ENCODE peak calls at places on chromosome 5, in nine cellular contexts. M, Z, O, B, D, V, I, K and H are unnamed samples.

GRCh38 chr5:156460496-156460895 is 133.5 kb downstream of the SGCD start:
- DNase-seq in D (no peak), B (no peak), M (no peak), Z (no peak), K (no peak), V (no peak), I (no peak), O (no peak), H (no peak)

GRCh38 chr5:150079655-150080461 is 6.5 kb downstream of the CSF1R start:
- DNase-seq in K (no peak), Z (no peak), D (no peak), B (no peak), M (peak; percentile 40), O (no peak), I (no peak), V (no peak), H (no peak)

GRCh38 chr5:142012186-142012785 is 541 bp downstream of the GNPDA1 start:
- DNase-seq in M (peak; percentile 61), K (peak; percentile 23), V (peak; percentile 30), I (peak; percentile 15), O (peak; percentile 25), Z (no peak), B (no peak), D (peak; percentile 23), H (peak; percentile 19)

GRCh38 chr5:10860645-10861455 is 99.8 kb upstream of the DAP start:
- DNase-seq in O (no peak), Z (no peak), V (no peak), I (no peak), B (no peak), D (no peak), K (no peak), M (no peak), H (no peak)

GRCh38 chr5:82480331-82480730 is 202.2 kb upstream of the RPS23 start:
- DNase-seq in I (no peak), D (no peak), K (no peak), Z (no peak), O (no peak), V (no peak), M (no peak), B (no peak), H (no peak)

GRCh38 chr5:79507251-79508205 is 6.4 kb downstream of the HOMER1 start:
- DNase-seq in K (no peak), D (no peak), M (no peak), O (no peak), I (no peak), Z (no peak), V (no peak), B (no peak), H (no peak)

GRCh38 chr5:131821221-131821620 is 24.4 kb upstream of the FNIP1 start:
- DNase-seq in O (no peak), I (no peak), M (no peak), B (no peak), Z (no peak), K (no peak), V (no peak), D (no peak), H (no peak)

GRCh38 chr5:80659111-80659510 is 4.3 kb upstream of the DHFR start:
- DNase-seq in M (no peak), Z (no peak), V (no peak), O (peak; percentile 12), K (no peak), D (no peak), B (no peak), I (no peak), H (no peak)

GRCh38 chr5:58412932-58413331 is 47.0 kb downstream of the PLK2 start:
- DNase-seq in V (no peak), M (no peak), B (no peak), O (no peak), I (no peak), D (no peak), K (no peak), Z (no peak), H (no peak)

GRCh38 chr5:17203329-17204132 is 13.9 kb upstream of the BASP1 start:
- DNase-seq in O (peak; percentile 81), M (no peak), K (peak; percentile 26), I (no peak), V (peak; percentile 57), Z (no peak), B (no peak), D (peak; percentile 20), H (no peak)

GRCh38 chr5:6436715-6437340 is 11.8 kb upstream of the UBE2QL1 start:
- DNase-seq in B (no peak), M (no peak), K (no peak), O (no peak), I (no peak), V (no peak), D (no peak), Z (no peak), H (no peak)

GRCh38 chr5:151601376-151601775 is 10.2 kb upstream of the FAT2 start:
- DNase-seq in I (no peak), O (no peak), B (no peak), M (no peak), D (no peak), Z (no peak), V (no peak), K (no peak), H (no peak)

GRCh38 chr5:157747766-157748700 is 4.5 kb downstream of the LSM11 start:
- DNase-seq in I (no peak), D (no peak), O (no peak), B (no peak), M (no peak), K (no peak), Z (no peak), V (no peak), H (no peak)

GRCh38 chr5:110769282-110769681 is 30.5 kb downstream of the SLC25A46 start:
- DNase-seq in D (no peak), K (no peak), V (no peak), O (peak; percentile 69), B (peak; percentile 21), I (no peak), Z (no peak), M (no peak), H (no peak)

GRCh38 chr5:134577022-134577795 is 51.7 kb downstream of the JADE2 start:
- DNase-seq in B (no peak), Z (no peak), D (no peak), I (no peak), M (no peak), O (peak; percentile 56), V (no peak), K (no peak), H (no peak)

GRCh38 chr5:153511632-153512031 is 21.2 kb downstream of the GRIA1 start:
- DNase-seq in Z (no peak), B (no peak), I (no peak), M (no peak), K (no peak), D (no peak), O (no peak), V (no peak), H (no peak)

GRCh38 chr5:142605649-142606048 is 80.2 kb downstream of the FGF1 start:
- DNase-seq in D (no peak), I (no peak), M (no peak), O (no peak), Z (no peak), K (no peak), B (no peak), V (no peak), H (no peak)

GRCh38 chr5:38719916-38720315 is 125.9 kb upstream of the OSMR start:
- DNase-seq in D (no peak), V (no peak), K (no peak), O (peak; percentile 60), Z (no peak), I (no peak), B (no peak), M (no peak), H (no peak)

GRCh38 chr5:143153332-143154119 is 250.0 kb downstream of the NR3C1 start:
- DNase-seq in M (peak; percentile 81), V (no peak), Z (no peak), O (no peak), K (no peak), I (no peak), B (no peak), D (no peak), H (no peak)

GRCh38 chr5:116553366-116553765 is 21.3 kb downstream of the SEMA6A start:
- DNase-seq in K (peak; percentile 64), V (no peak), B (no peak), M (no peak), Z (no peak), O (no peak), D (no peak), I (no peak), H (no peak)

GRCh38 chr5:147176422-147176821 is 58.4 kb upstream of the STK32A start:
- DNase-seq in I (no peak), D (no peak), M (no peak), K (no peak), V (no peak), Z (no peak), O (no peak), B (no peak), H (no peak)

GRCh38 chr5:6359941-6360683 is 18.2 kb downstream of the MED10 start:
- DNase-seq in I (no peak), B (peak; percentile 7), O (no peak), Z (peak; percentile 32), D (peak; percentile 40), M (peak; percentile 41), V (no peak), K (no peak), H (no peak)

GRCh38 chr5:43099615-43100014 is 21.1 kb upstream of the ZNF131 start:
- DNase-seq in B (no peak), Z (no peak), K (no peak), D (no peak), V (peak; percentile 30), O (peak; percentile 8), M (no peak), I (no peak), H (no peak)

GRCh38 chr5:34923694-34924461 is 5.5 kb upstream of the DNAJC21 start:
- DNase-seq in B (no peak), V (no peak), Z (no peak), I (no peak), D (peak; percentile 44), K (no peak), M (no peak), O (peak; percentile 91), H (no peak)

GRCh38 chr5:181044662-181045305 is 4.7 kb downstream of the BTNL9 start:
- DNase-seq in K (no peak), Z (no peak), O (no peak), V (no peak), B (no peak), D (no peak), I (no peak), M (peak; percentile 51), H (no peak)

GRCh38 chr5:66958984-66959641 is 237.5 kb downstream of the CD180 start:
- DNase-seq in M (no peak), Z (no peak), I (no peak), V (peak; percentile 41), D (no peak), K (peak; percentile 38), O (peak; percentile 74), B (no peak), H (no peak)